ENCODE peak calls at places on chromosome 5, in ten cellular contexts. G, Z, Q, V, P, I, H, N, O and R are unnamed samples.

GRCh38 chr5:120613729-120614128 is 149.6 kb downstream of the PRR16 start:
- DNase-seq in H (no peak), P (no peak), O (no peak), I (no peak), N (no peak), Q (no peak), G (no peak), V (no peak), Z (no peak), R (no peak)

GRCh38 chr5:113204525-113205161 is 228.0 kb downstream of the DCP2 start:
- DNase-seq in Z (no peak), G (no peak), P (no peak), N (peak), H (no peak), I (no peak), O (peak), Q (no peak), V (no peak), R (no peak)

GRCh38 chr5:144142030-144142825 is 28.2 kb downstream of the YIPF5 start:
- DNase-seq in Z (no peak), V (no peak), Q (no peak), I (no peak), G (peak), P (peak), O (no peak), H (no peak), N (no peak), R (peak)

GRCh38 chr5:140251527-140251973 is 51.4 kb downstream of the PFDN1 start:
- DNase-seq in O (no peak), N (no peak), G (peak), H (no peak), Q (no peak), P (peak), I (no peak), Z (no peak), V (no peak), R (no peak)

GRCh38 chr5:40631236-40631635 is 48.5 kb upstream of the PTGER4 start:
- DNase-seq in H (no peak), P (no peak), O (no peak), V (no peak), Q (no peak), I (no peak), N (no peak), Z (no peak), G (no peak), R (no peak)

GRCh38 chr5:73378070-73378469 is 70.5 kb downstream of the FOXD1 start:
- DNase-seq in I (no peak), Q (no peak), P (no peak), V (no peak), N (no peak), G (no peak), Z (no peak), H (no peak), O (no peak), R (no peak)

GRCh38 chr5:36552626-36553393 is 53.6 kb upstream of the SLC1A3 start:
- DNase-seq in V (no peak), Q (no peak), Z (no peak), I (no peak), N (no peak), O (no peak), P (no peak), H (no peak), G (no peak), R (no peak)

GRCh38 chr5:1208743-1209551 is 7.6 kb downstream of the SLC6A19 start:
- DNase-seq in O (no peak), Z (no peak), P (no peak), N (no peak), I (peak), H (peak), Q (no peak), V (no peak), G (peak), R (peak)

GRCh38 chr5:55316842-55317241 is 9.1 kb downstream of the MTREX start:
- DNase-seq in Z (no peak), V (no peak), H (no peak), P (no peak), G (no peak), Q (no peak), I (no peak), N (no peak), O (no peak), R (no peak)

GRCh38 chr5:161406880-161407279 is 139.6 kb downstream of the GABRB2 start:
- DNase-seq in H (no peak), P (no peak), Z (no peak), O (no peak), V (no peak), G (no peak), N (no peak), Q (no peak), I (no peak), R (peak)

GRCh38 chr5:134436523-134437339 is 25.1 kb upstream of the CDKN2AIPNL start:
- DNase-seq in V (no peak), Z (no peak), O (peak), I (peak), G (peak), Q (no peak), N (peak), P (peak), H (peak), R (peak)

GRCh38 chr5:35342664-35343063 is 112.4 kb upstream of the PRLR start:
- DNase-seq in O (no peak), P (no peak), G (no peak), H (no peak), I (no peak), N (no peak), Q (no peak), V (no peak), Z (no peak), R (no peak)

GRCh38 chr5:142618125-142618524 is 67.8 kb downstream of the FGF1 start:
- DNase-seq in H (no peak), N (no peak), P (no peak), G (peak), Z (no peak), O (no peak), I (no peak), Q (no peak), V (no peak), R (no peak)

GRCh38 chr5:17326600-17327037 is 109.2 kb downstream of the BASP1 start:
- DNase-seq in N (no peak), Q (no peak), G (no peak), Z (no peak), H (no peak), I (no peak), V (no peak), O (no peak), P (no peak), R (peak)

GRCh38 chr5:142817031-142817430 is 46.9 kb downstream of the ARHGAP26 start:
- DNase-seq in Q (no peak), O (no peak), N (no peak), P (no peak), G (no peak), I (no peak), H (no peak), Z (no peak), V (no peak), R (no peak)

GRCh38 chr5:93055971-93056370 is 525.0 kb downstream of the NR2F1-AS1 start:
- DNase-seq in H (no peak), Z (no peak), V (no peak), Q (no peak), O (no peak), P (no peak), G (no peak), N (no peak), I (no peak), R (no peak)

GRCh38 chr5:76608833-76609232 is 14.4 kb downstream of the F2RL2 start:
- DNase-seq in Q (no peak), Z (no peak), I (no peak), O (no peak), N (no peak), G (no peak), V (no peak), P (peak), H (no peak), R (peak)

GRCh38 chr5:178416919-178417318 is 173.3 kb downstream of the COL23A1 start:
- DNase-seq in G (peak), P (no peak), H (peak), Q (no peak), O (no peak), V (no peak), Z (no peak), N (no peak), I (no peak), R (no peak)

GRCh38 chr5:137666901-137667300 is 69.0 kb downstream of the KLHL3 start:
- DNase-seq in I (no peak), N (no peak), O (no peak), G (no peak), P (no peak), H (no peak), Z (no peak), Q (no peak), V (no peak), R (no peak)

GRCh38 chr5:170761048-170761707 is 22.3 kb upstream of the GABRP start:
- DNase-seq in Q (no peak), P (no peak), H (no peak), G (no peak), I (no peak), N (no peak), Z (no peak), V (no peak), O (no peak), R (no peak)

GRCh38 chr5:172722309-172722815 is 48.6 kb downstream of the DUSP1 start:
- DNase-seq in I (no peak), V (no peak), O (no peak), P (no peak), H (peak), G (no peak), Q (no peak), N (no peak), Z (no peak), R (no peak)

GRCh38 chr5:171475551-171476035 is 56.1 kb downstream of the FGF18 start:
- DNase-seq in I (no peak), V (no peak), Q (no peak), P (no peak), Z (no peak), O (no peak), N (no peak), H (no peak), G (no peak), R (no peak)

GRCh38 chr5:127968998-127969397 is 114.6 kb upstream of the SLC12A2 start:
- DNase-seq in Z (no peak), V (no peak), O (no peak), Q (no peak), H (no peak), G (no peak), I (no peak), N (no peak), P (no peak), R (no peak)

GRCh38 chr5:81852277-81853004 is 101.5 kb upstream of the SSBP2 start:
- DNase-seq in G (no peak), I (peak), N (no peak), Z (no peak), P (peak), H (peak), V (no peak), Q (no peak), O (peak), R (peak)

GRCh38 chr5:78964889-78965288 is 20.2 kb downstream of the ARSB start:
- DNase-seq in P (peak), G (peak), O (peak), V (no peak), N (no peak), H (no peak), Q (no peak), Z (no peak), I (peak), R (peak)

GRCh38 chr5:124628721-124629596 is 117.5 kb downstream of the ZNF608 start:
- DNase-seq in I (no peak), Q (peak), V (no peak), Z (no peak), H (peak), N (peak), P (no peak), O (no peak), G (peak), R (peak)

GRCh38 chr5:421287-421880 is 21.6 kb upstream of the EXOC3 start:
- DNase-seq in V (no peak), G (no peak), Q (no peak), N (no peak), P (no peak), I (no peak), O (no peak), Z (no peak), H (peak), R (no peak)

GRCh38 chr5:131514316-131515275 is 120.4 kb downstream of the RAPGEF6 start:
- DNase-seq in H (no peak), O (no peak), N (no peak), I (no peak), V (no peak), G (no peak), Q (no peak), P (no peak), Z (no peak), R (no peak)

GRCh38 chr5:140018517-140018916 is 24.6 kb downstream of the NRG2 start:
- DNase-seq in Q (no peak), H (no peak), Z (no peak), P (no peak), O (no peak), I (no peak), N (peak), G (no peak), V (no peak), R (no peak)

GRCh38 chr5:88746438-88746882 is 136.5 kb downstream of the MEF2C start:
- DNase-seq in Z (no peak), O (no peak), P (peak), V (no peak), Q (no peak), I (no peak), N (peak), G (no peak), H (no peak), R (no peak)